ENCODE peak calls at places on chromosomes 2 and 18, in five cellular contexts. M is CD4-positive, alpha-beta T cell; F is activated naive CD8-positive, alpha-beta T cell treated with anti-CD3 and anti-CD28 coated beads, Interleukin-2, amount 10 ng/mL, durations not matched to agents 7 days and 5 days; H is NCI-H146; K is AG08396. W is an unnamed sample.
A peak's percentile ranks its signal among the peaks of the same experiment; 100 is the strongest.

GRCh38 chr2:52703004-52703403 is 1064.6 kb upstream of the CHAC2 start:
- DNase-seq in M (no peak), F (no peak), H (no peak), K (no peak), W (no peak)

GRCh38 chr2:65731476-65731875 is 299.1 kb upstream of the SPRED2 start:
- DNase-seq in M (no peak), F (no peak), H (peak; percentile 11), K (no peak), W (no peak)

GRCh38 chr2:71620116-71620515 is 166.8 kb downstream of the DYSF start:
- DNase-seq in M (no peak), F (no peak), H (no peak), K (no peak), W (no peak)

GRCh38 chr18:52319423-52319822 is 20.6 kb upstream of the DCC start:
- DNase-seq in M (no peak), F (no peak), H (no peak), K (no peak), W (no peak)

GRCh38 chr2:215431290-215431689 is 4.6 kb downstream of the FN1 start:
- DNase-seq in M (no peak), F (no peak), H (no peak), K (no peak), W (no peak)

GRCh38 chr2:159128191-159128590 is 158.3 kb downstream of the WDSUB1 start:
- DNase-seq in M (no peak), F (no peak), H (no peak), K (no peak), W (no peak)

GRCh38 chr2:51291762-51292370 is 259.9 kb upstream of the NRXN1 start:
- DNase-seq in M (no peak), F (no peak), H (no peak), K (no peak), W (no peak)

GRCh38 chr2:54962935-54963334 is 87.3 kb downstream of the RTN4 start:
- DNase-seq in M (no peak), F (no peak), H (no peak), K (no peak), W (no peak)

GRCh38 chr2:94986392-94986963 is 39.0 kb upstream of the MAL start:
- DNase-seq in M (peak; percentile 7), F (no peak), H (peak; percentile 46), K (peak; percentile 82), W (peak; percentile 38)

GRCh38 chr2:241237047-241237446 is 48.6 kb downstream of the ANO7 start:
- DNase-seq in M (no peak), F (no peak), H (no peak), K (no peak), W (no peak)